ENCODE peak calls at places on chromosome 16, in ten cellular contexts. A, F, Z, N, B, T, H, W, Q and J are unnamed samples.

GRCh38 chr16:47732806-47733150 is 271.6 kb downstream of the PHKB start:
- DNase-seq in A (peak), F (no peak), Z (no peak), N (no peak), B (no peak), T (peak), H (no peak), W (no peak), Q (no peak), J (peak)

GRCh38 chr16:73053379-73054130 is 5.6 kb upstream of the ZFHX3 start:
- DNase-seq in A (peak), F (no peak), Z (no peak), N (no peak), B (no peak), T (peak), H (no peak), W (no peak), Q (no peak), J (peak)

GRCh38 chr16:11637320-11637719 is 30.9 kb upstream of the SNN start:
- DNase-seq in A (no peak), F (no peak), Z (no peak), N (no peak), B (no peak), T (no peak), H (no peak), W (no peak), Q (no peak), J (no peak)

GRCh38 chr16:24645739-24646645 is 83.5 kb upstream of the TNRC6A start:
- DNase-seq in A (peak), F (no peak), Z (no peak), N (no peak), B (no peak), T (peak), H (peak), W (no peak), Q (peak), J (peak)

GRCh38 chr16:49800441-49800840 is 55.5 kb downstream of the ZNF423 start:
- DNase-seq in A (no peak), F (no peak), Z (no peak), N (no peak), B (no peak), T (no peak), H (no peak), W (no peak), Q (no peak), J (no peak)

GRCh38 chr16:67988675-67989074 is 8.4 kb upstream of the DPEP3 start:
- DNase-seq in A (no peak), F (no peak), Z (no peak), N (no peak), B (no peak), T (no peak), H (no peak), W (no peak), Q (no peak), J (no peak)

GRCh38 chr16:35745821-35746248 is 2286.4 kb downstream of the TP53TG3F start:
- DNase-seq in A (no peak), F (no peak), Z (no peak), N (no peak), B (no peak), T (no peak), H (no peak), W (no peak), Q (no peak), J (no peak)

GRCh38 chr16:67530013-67530939 is 1.6 kb downstream of the RIPOR1 start:
- DNase-seq in A (no peak), F (no peak), Z (no peak), N (peak), B (peak), T (peak), H (peak), W (no peak), Q (peak), J (no peak)

GRCh38 chr16:49833796-49834195 is 22.1 kb downstream of the ZNF423 start:
- DNase-seq in A (no peak), F (no peak), Z (no peak), N (no peak), B (no peak), T (no peak), H (no peak), W (no peak), Q (no peak), J (no peak)

GRCh38 chr16:15141586-15141985 is 47.5 kb upstream of the RRN3 start:
- DNase-seq in A (no peak), F (no peak), Z (no peak), N (no peak), B (no peak), T (no peak), H (no peak), W (no peak), Q (no peak), J (no peak)

GRCh38 chr16:2167081-2167638 is 11.6 kb downstream of the TRAF7 start:
- DNase-seq in A (no peak), F (no peak), Z (no peak), N (no peak), B (no peak), T (no peak), H (no peak), W (no peak), Q (no peak), J (no peak)

GRCh38 chr16:11425140-11425539 is 79.9 kb downstream of the RMI2 start:
- DNase-seq in A (no peak), F (no peak), Z (no peak), N (no peak), B (no peak), T (no peak), H (no peak), W (no peak), Q (no peak), J (no peak)

GRCh38 chr16:88390760-88391496 is 8.2 kb downstream of the ZNF469 start:
- DNase-seq in A (no peak), F (no peak), Z (no peak), N (no peak), B (no peak), T (no peak), H (no peak), W (no peak), Q (no peak), J (no peak)

DNA sequence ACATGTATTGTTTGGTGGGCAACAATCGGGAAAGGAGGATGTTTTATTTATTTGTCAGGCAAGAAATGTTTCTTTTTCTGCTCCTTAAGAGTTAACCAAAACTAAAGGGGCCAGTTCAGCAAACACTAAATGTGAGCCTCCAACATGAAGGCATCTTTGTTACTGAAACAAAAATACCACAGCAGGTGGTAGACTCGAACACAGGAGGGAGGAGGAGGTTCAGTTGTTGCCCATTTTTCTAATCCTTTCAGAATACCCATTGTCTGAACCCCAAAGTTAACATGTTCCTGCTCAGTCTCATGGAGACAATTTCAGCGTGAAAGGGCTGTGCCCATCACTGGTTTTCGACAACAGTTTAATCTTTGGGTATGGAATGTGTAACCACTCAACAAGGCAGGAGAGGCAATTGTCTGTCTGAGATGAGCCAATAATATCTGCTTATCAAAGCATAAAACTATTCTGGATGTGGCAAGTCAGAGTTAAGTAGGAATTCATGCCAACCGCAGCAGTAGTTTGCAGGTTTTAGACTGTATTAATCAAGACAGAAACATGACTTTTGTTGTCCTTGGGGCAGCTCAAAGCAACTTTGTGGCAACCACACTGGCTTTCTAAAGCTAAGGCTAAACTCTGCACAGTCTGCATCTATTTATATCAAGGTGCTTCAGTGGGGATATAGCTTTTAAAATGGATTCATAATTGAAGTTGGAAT is 211.7 kb downstream of the FTO start:
- DNase-seq in A (no peak), F (no peak), Z (no peak), N (no peak), B (peak), T (no peak), H (no peak), W (no peak), Q (no peak), J (no peak)
- H3K27ac ChIP-seq in A (no peak), F (no peak), Z (no peak), N (no peak), B (no peak), T (no peak), H (no peak), W (no peak), Q (no peak), J (no peak)

GRCh38 chr16:22194707-22195444 is 11.2 kb upstream of the EEF2K start:
- DNase-seq in A (no peak), F (no peak), Z (no peak), N (no peak), B (no peak), T (no peak), H (no peak), W (peak), Q (no peak), J (no peak)

GRCh38 chr16:22195695-22196558 is 10.2 kb upstream of the EEF2K start:
- DNase-seq in A (peak), F (peak), Z (peak), N (peak), B (peak), T (peak), H (peak), W (peak), Q (peak), J (peak)

GRCh38 chr16:22202261-22202637 is 3.8 kb upstream of the EEF2K start:
- DNase-seq in A (no peak), F (no peak), Z (no peak), N (no peak), B (no peak), T (no peak), H (no peak), W (no peak), Q (no peak), J (no peak)

GRCh38 chr16:22195445-22195694 is 10.7 kb upstream of the EEF2K start:
- DNase-seq in A (no peak), F (no peak), Z (no peak), N (no peak), B (no peak), T (no peak), H (no peak), W (no peak), Q (no peak), J (no peak)

DNA sequence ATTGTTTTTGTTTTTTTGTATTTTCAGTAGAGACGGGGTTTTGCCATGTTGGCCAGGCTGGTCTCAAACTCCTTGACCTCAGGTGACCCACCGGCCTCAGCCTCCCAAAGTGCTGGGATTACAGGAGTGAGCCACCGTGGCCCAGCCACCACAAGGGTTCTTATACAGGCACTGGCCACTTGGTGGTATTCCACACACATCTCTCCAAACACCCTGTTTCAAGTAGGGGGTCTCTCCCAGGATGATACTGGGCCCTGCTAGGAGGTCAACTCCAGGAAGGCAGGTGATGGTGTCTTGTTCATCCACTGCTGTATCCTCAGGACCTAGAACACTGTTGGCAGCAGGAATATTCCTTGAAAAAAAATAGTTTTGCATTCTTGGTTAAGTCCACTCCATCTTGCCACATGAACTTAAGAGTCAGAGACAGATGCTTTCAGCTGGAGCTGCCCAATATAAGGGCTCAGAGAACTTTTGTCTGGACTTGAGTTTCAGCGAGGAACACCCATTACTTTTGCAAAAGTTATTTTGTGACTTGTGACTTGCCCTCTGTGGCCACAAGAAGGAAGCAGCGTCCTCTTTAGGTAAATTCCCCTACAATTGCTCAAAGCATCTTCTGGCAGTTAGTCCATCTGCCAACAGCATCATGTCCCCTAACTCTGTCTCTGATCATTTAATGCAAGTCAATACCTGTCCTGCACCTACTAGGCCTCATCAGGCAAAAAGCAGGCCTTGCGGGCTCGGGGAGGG is 7.4 kb upstream of the EEF2K start:
- DNase-seq in A (peak), F (no peak), Z (no peak), N (no peak), B (no peak), T (peak), H (no peak), W (no peak), Q (no peak), J (no peak)
- TF ChIP-seq CTCF in A (no peak), F (no peak), Z (no peak), N (no peak), B (no peak), T (peak), H (no peak), W (peak), Q (no peak), J (peak)

GRCh38 chr16:71708696-71709095 is 15.8 kb downstream of the PHLPP2 start:
- DNase-seq in A (no peak), F (no peak), Z (no peak), N (no peak), B (no peak), T (no peak), H (no peak), W (no peak), Q (no peak), J (no peak)
- H3K27ac ChIP-seq in A (peak), F (no peak), Z (no peak), N (no peak), B (no peak), T (no peak), H (no peak), W (no peak), Q (peak), J (peak)

GRCh38 chr16:23182675-23183485 is at the start of gene SCNN1G:
- DNase-seq in A (no peak), F (no peak), Z (no peak), N (no peak), B (peak), T (no peak), H (no peak), W (no peak), Q (peak), J (peak)
- TF ChIP-seq CTCF in A (peak), F (peak), Z (no peak), N (peak), B (peak), T (no peak), H (no peak), W (no peak), Q (no peak), J (peak)

DNA sequence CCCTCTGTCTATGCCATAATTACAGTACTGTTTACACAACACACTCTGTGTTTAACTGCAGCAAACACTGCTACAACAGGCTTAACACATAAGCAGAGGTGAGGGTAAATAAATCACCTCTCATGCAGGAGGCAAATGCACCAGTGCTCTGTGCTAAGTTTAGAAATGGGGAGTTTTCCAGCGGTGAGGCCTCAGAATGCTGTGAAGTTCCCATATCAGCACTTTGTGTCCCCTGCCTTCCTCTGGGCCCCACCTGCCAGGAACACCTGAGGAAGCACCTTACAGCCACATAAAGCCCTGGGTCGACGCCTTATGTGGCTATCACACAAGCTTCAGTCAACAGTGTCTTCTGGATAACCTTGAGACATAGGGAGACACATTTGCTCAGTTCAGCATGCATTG is 304.5 kb downstream of the HAPSTR1 start:
- DNase-seq in A (no peak), F (no peak), Z (no peak), N (no peak), B (no peak), T (no peak), H (no peak), W (no peak), Q (peak), J (no peak)
- H3K27ac ChIP-seq in A (no peak), F (no peak), Z (no peak), N (no peak), B (no peak), T (no peak), H (no peak), W (no peak), Q (no peak), J (no peak)

DNA sequence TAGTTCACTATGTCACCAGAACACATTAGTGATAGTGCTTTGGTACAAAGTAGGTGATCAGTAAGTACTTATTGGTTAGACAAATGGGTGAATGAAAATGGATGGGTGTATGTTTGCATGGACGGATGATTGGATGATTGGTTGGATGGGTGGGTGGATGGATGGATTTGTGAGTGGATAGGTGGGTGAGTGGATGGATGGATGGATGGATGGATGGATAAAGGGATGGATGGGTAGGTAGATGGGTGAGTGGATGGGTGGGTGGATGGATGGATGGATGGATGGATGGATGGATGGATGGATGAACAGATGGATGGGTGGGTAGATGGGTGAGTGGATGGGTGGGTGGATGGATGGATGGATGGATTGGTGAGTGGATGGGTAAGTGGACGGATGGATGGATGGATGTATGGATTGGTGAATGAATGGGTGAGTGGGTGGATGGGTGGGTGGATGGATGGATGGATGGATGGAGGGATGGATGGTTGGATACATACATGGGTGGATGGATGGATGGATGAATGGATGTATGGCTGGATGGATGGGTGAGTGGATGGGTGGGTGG is 225.3 kb upstream of the GSE1 start:
- DNase-seq in A (no peak), F (no peak), Z (no peak), N (no peak), B (no peak), T (no peak), H (no peak), W (no peak), Q (no peak), J (no peak)
- TF ChIP-seq CTCF in A (no peak), F (no peak), Z (no peak), N (no peak), B (no peak), T (no peak), H (no peak), W (no peak), Q (no peak), J (no peak)

GRCh38 chr16:56773531-56773930 is 43.6 kb downstream of the NUP93 start:
- DNase-seq in A (no peak), F (no peak), Z (no peak), N (peak), B (no peak), T (no peak), H (no peak), W (no peak), Q (no peak), J (no peak)
- H3K27ac ChIP-seq in A (no peak), F (no peak), Z (no peak), N (peak), B (no peak), T (no peak), H (no peak), W (no peak), Q (no peak), J (no peak)